ENCODE peak calls at places on chromosomes 5 and 9, in ten cellular contexts. J is fibroblast of lung; V is cardiac fibroblast; K is CD8-positive, alpha-beta T cell; A is coronary artery; B is transverse colon; E is AG10803; L is tibial nerve; O is HCT116; D is breast epithelium. W is an unnamed sample.

GRCh38 chr5:41967401-41967800 is 42.3 kb downstream of the FBXO4 start:
- DNase-seq in K (no peak), L (no peak), D (no peak), B (no peak), V (no peak), J (no peak), A (no peak), O (no peak), E (peak), W (no peak)

GRCh38 chr5:149288437-149288836 is 16.8 kb downstream of the AFAP1L1 start:
- DNase-seq in B (no peak), A (no peak), K (no peak), E (no peak), J (no peak), O (no peak), D (no peak), V (peak), L (no peak), W (no peak)

GRCh38 chr5:139457241-139457640 is 5.3 kb downstream of the ECSCR start:
- DNase-seq in O (no peak), D (no peak), V (no peak), J (no peak), L (no peak), B (no peak), K (no peak), A (no peak), E (no peak), W (no peak)

GRCh38 chr5:54229041-54229780 is 81.2 kb downstream of the ARL15 start:
- DNase-seq in J (peak), D (peak), L (peak), E (peak), B (peak), V (peak), O (peak), A (no peak), K (peak), W (peak)

GRCh38 chr9:8270235-8270634 is 470.7 kb upstream of the DMAC1 start:
- DNase-seq in L (no peak), A (no peak), V (no peak), O (no peak), J (no peak), B (no peak), E (no peak), K (no peak), D (no peak), W (no peak)

GRCh38 chr5:14445581-14446290 is 135.9 kb upstream of the OTULINL start:
- DNase-seq in A (no peak), B (no peak), O (no peak), J (no peak), V (peak), D (no peak), K (no peak), L (peak), E (peak), W (peak)

GRCh38 chr5:159096555-159097460 is 2.9 kb downstream of the EBF1 start:
- DNase-seq in K (no peak), L (no peak), D (no peak), B (no peak), A (no peak), E (no peak), J (no peak), V (peak), O (no peak), W (no peak)

GRCh38 chr5:108762660-108763059 is 15.0 kb downstream of the FER start:
- DNase-seq in L (no peak), V (no peak), K (no peak), B (no peak), E (no peak), A (no peak), D (no peak), J (no peak), O (no peak), W (no peak)

GRCh38 chr5:169765176-169765575 is 128.1 kb downstream of the DOCK2 start:
- DNase-seq in L (no peak), D (peak), O (no peak), B (no peak), V (no peak), A (no peak), E (peak), J (no peak), K (no peak), W (peak)

GRCh38 chr5:16461782-16462181 is 3.8 kb downstream of the ZNF622 start:
- DNase-seq in K (no peak), B (no peak), V (peak), A (no peak), E (peak), O (no peak), J (peak), L (no peak), D (no peak), W (no peak)

GRCh38 chr5:54217826-54218503 is 92.4 kb downstream of the ARL15 start:
- DNase-seq in B (no peak), K (no peak), L (peak), D (no peak), E (peak), V (peak), J (peak), O (peak), A (no peak), W (peak)

GRCh38 chr5:158910782-158911692 is 188.7 kb downstream of the EBF1 start:
- DNase-seq in A (no peak), K (no peak), L (no peak), B (no peak), V (peak), D (no peak), J (peak), E (peak), O (no peak), W (peak)

GRCh38 chr5:150580917-150581316 is 59.5 kb upstream of the SYNPO start:
- DNase-seq in D (no peak), L (no peak), J (no peak), B (no peak), K (no peak), V (no peak), E (no peak), O (no peak), A (no peak), W (no peak)

GRCh38 chr9:98373622-98374021 is 118.2 kb upstream of the TBC1D2 start:
- DNase-seq in B (no peak), D (no peak), L (no peak), O (no peak), K (no peak), J (no peak), V (peak), E (peak), A (no peak), W (no peak)

GRCh38 chr5:127994087-127994660 is 89.4 kb upstream of the SLC12A2 start:
- DNase-seq in D (no peak), E (no peak), J (no peak), B (no peak), K (no peak), A (no peak), V (no peak), O (no peak), L (no peak), W (peak)
- H3K4me3 ChIP-seq in D (no peak), E (no peak), J (no peak), B (no peak), K (no peak), A (no peak), V (no peak), O (no peak), L (no peak), W (no peak)

DNA sequence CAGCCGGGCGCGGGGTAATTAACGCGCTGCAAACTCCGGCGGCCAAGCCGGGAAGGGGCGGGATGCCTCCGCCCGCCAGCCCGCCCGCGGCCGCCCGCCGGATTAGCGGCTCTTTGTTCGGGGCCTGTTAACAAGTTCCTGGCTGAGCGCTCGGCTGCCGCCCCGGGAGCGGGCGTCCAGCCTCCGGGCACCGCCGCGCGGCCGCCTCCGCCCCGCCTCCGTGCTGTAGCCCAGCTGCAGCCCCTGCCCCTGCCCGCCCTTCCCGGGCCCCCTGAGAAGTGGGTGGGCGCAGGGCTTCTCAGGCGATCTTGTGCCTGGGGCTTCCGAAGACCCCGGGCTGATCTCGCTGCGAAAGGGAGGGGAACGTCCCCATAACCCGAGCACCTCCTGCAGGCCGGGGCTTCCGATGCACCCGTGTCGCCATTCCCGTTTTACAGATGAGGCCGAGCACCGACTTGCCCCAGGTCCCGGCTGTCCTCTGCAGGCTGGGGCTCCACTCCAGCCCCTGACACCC is 7.6 kb downstream of the UNC5A start:
- DNase-seq in J (no peak), A (no peak), D (no peak), L (no peak), K (no peak), B (no peak), E (no peak), O (no peak), V (peak), W (peak)
- TF ChIP-seq CTCF in J (peak), A (no peak), D (no peak), L (no peak), K (no peak), B (no peak), E (peak), O (peak), V (peak), W (peak)

GRCh38 chr5:62372600-62372999 is 31.1 kb downstream of the DIMT1 start:
- DNase-seq in E (no peak), K (no peak), B (no peak), A (no peak), J (no peak), D (no peak), O (no peak), L (no peak), V (no peak), W (no peak)
- H3K4me3 ChIP-seq in E (no peak), K (no peak), B (no peak), A (no peak), J (no peak), D (no peak), O (no peak), L (no peak), V (no peak), W (no peak)

GRCh38 chr9:114098660-114099522 is at the start of gene KIF12:
- DNase-seq in D (no peak), O (peak), J (no peak), K (no peak), E (no peak), A (no peak), V (no peak), L (no peak), B (peak), W (peak)
- TF ChIP-seq CTCF in D (no peak), O (no peak), J (no peak), K (no peak), E (no peak), A (no peak), V (no peak), L (no peak), B (no peak), W (no peak)